ENCODE peak calls at places on chromosomes 4 and X, in seven cellular contexts. I is ovary, J is left ventricle myocardium inferior, S is left lung, Y is cardiac muscle cell, B is pancreas, P is right lobe of liver. C is an unnamed sample. For H3K27me3, the result is how much of the 10 kb centered on the place peaks cover.

GRCh38 chrX:15744181-15744867 is 6.3 kb downstream of the CA5B start:
- DNase-seq in J (no peak), Y (peak), S (no peak), I (peak), B (peak), P (peak), C (no peak)

GRCh38 chrX:114051667-114052315 is 532.1 kb upstream of the HTR2C start:
- DNase-seq in P (no peak), I (no peak), B (no peak), J (no peak), S (no peak), Y (no peak), C (no peak)

GRCh38 chr4:170089274-170089742 is 448 bp downstream of the AADAT start:
- DNase-seq in Y (peak), I (peak), J (no peak), S (no peak), B (peak), P (peak), C (no peak)

GRCh38 chrX:107712231-107713204 is 63.1 kb downstream of the TSC22D3 start:
- DNase-seq in Y (peak), I (no peak), J (no peak), B (no peak), S (no peak), P (no peak), C (no peak)

GRCh38 chr4:52996261-52997131 is 134.4 kb downstream of the RASL11B start:
- DNase-seq in J (peak), B (no peak), Y (peak), P (no peak), S (no peak), I (peak), C (no peak)

GRCh38 chr4:77600521-77601451 is 4.8 kb upstream of the CXCL13 start:
- DNase-seq in P (no peak), I (no peak), S (no peak), B (no peak), J (no peak), Y (peak), C (no peak)

GRCh38 chrX:108464604-108465003 is 25.0 kb downstream of the COL4A5 start:
- DNase-seq in I (no peak), B (no peak), J (no peak), Y (no peak), P (no peak), S (no peak), C (no peak)

GRCh38 chrX:1124531-1124930 is 87.9 kb downstream of the CRLF2 start:
- DNase-seq in P (no peak), B (no peak), I (no peak), Y (no peak), S (no peak), J (no peak), C (no peak)

GRCh38 chr4:137768881-137769280 is 236.6 kb upstream of the PCDH18 start:
- DNase-seq in P (no peak), J (no peak), Y (no peak), I (no peak), S (no peak), B (no peak), C (no peak)

GRCh38 chr4:81565137-81565870 is 93.6 kb upstream of the RASGEF1B start:
- DNase-seq in B (peak), J (peak), S (peak), Y (peak), P (peak), I (peak), C (peak)

GRCh38 chr4:88015659-88016295 is 8.3 kb downstream of the PKD2 start:
- DNase-seq in Y (no peak), J (no peak), I (no peak), S (no peak), B (no peak), P (no peak), C (no peak)

GRCh38 chr4:17286737-17287460 is 225.0 kb downstream of the QDPR start:
- DNase-seq in B (no peak), I (no peak), J (no peak), Y (no peak), P (no peak), S (no peak), C (no peak)

GRCh38 chrX:71098302-71098701 is 2.7 kb downstream of the FOXO4 start:
- DNase-seq in Y (peak), I (peak), B (no peak), S (peak), J (peak), P (peak), C (peak)

GRCh38 chr4:152536545-152537182 is 772 bp upstream of the FBXW7 start:
- DNase-seq in I (peak), B (no peak), Y (peak), P (no peak), S (no peak), J (no peak), C (no peak)

GRCh38 chrX:106404512-106404911 is 207.3 kb upstream of the RADX start:
- DNase-seq in Y (no peak), J (no peak), B (no peak), S (no peak), P (no peak), I (no peak), C (no peak)

GRCh38 chr4:7770675-7771050 is 169.0 kb downstream of the AFAP1 start:
- DNase-seq in P (no peak), J (peak), I (no peak), B (no peak), Y (no peak), S (peak), C (no peak)

GRCh38 chr4:68617003-68617698 is 41.0 kb upstream of the UGT2B17 start:
- DNase-seq in B (no peak), P (no peak), Y (no peak), S (no peak), J (no peak), I (no peak), C (no peak)

GRCh38 chrX:14598330-14598729 is 69.0 kb downstream of the GLRA2 start:
- DNase-seq in P (no peak), I (no peak), J (no peak), B (no peak), S (no peak), Y (no peak), C (no peak)

GRCh38 chr4:168751263-168752225 is 254.7 kb downstream of the PALLD start:
- DNase-seq in P (no peak), B (no peak), S (no peak), J (no peak), Y (peak), I (no peak), C (no peak)

GRCh38 chrX:23434356-23434884 is 99.8 kb downstream of the PTCHD1 start:
- DNase-seq in Y (peak), I (peak), P (no peak), J (peak), B (no peak), S (peak), C (peak)

GRCh38 chrX:69107231-69107739 is 58.0 kb downstream of the PJA1 start:
- DNase-seq in I (peak), P (no peak), B (no peak), J (peak), S (peak), Y (peak), C (no peak)

GRCh38 chrX:41167888-41168287 is 82.6 kb downstream of the USP9X start:
- DNase-seq in P (no peak), I (no peak), B (no peak), Y (no peak), J (no peak), S (no peak), C (no peak)

GRCh38 chrX:103730147-103730546 is 19.4 kb downstream of the TMEM31 start:
- DNase-seq in B (no peak), S (no peak), J (no peak), Y (peak), I (no peak), P (no peak), C (no peak)

GRCh38 chr4:126267689-126268088 is 952.9 kb downstream of the FAT4 start:
- DNase-seq in I (no peak), B (no peak), S (no peak), J (no peak), P (no peak), Y (peak), C (no peak)
- H3K27me3 ChIP-seq in I (under half), B (under half), S (under half), J (under half), P (under half), Y (under half), C (under half)

DNA sequence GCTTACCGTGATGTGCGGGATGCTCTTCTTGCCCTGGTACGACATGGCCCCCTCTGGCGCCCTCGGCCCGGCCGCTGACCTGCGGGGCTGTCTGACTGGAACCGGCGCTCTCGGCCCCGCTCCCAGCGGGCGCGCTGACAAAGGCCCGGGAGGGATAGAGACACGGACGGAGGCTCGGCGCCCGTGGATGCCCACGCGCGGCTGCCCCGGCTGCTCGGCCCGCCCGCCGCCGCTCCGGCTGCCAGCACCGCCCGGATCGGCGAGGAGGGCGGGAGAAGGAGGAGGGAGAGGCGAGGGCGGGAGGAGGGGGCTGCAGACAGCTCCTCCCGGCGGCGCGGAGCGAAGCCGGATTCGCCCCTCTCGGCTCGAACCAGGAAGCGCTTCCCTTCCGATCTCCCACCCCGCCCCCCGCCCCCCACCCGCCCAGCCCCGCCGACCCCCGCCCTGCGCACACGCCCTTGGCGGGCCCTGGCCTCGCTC is 4.6 kb downstream of the CRMP1 start:
- DNase-seq in J (no peak), I (peak), B (no peak), P (no peak), Y (no peak), S (no peak), C (no peak)
- H3K27me3 ChIP-seq in J (half or more), I (under half), B (under half), P (under half), Y (half or more), S (half or more), C (under half)

GRCh38 chr4:3872834-3873313 is 106.7 kb downstream of the ADRA2C start:
- DNase-seq in B (no peak), I (no peak), Y (no peak), P (no peak), S (peak), J (peak), C (no peak)

GRCh38 chr4:3871881-3872833 is 106.0 kb downstream of the ADRA2C start:
- DNase-seq in B (no peak), J (peak), P (no peak), S (peak), Y (no peak), I (no peak), C (no peak)

GRCh38 chr4:3874525-3875110 is 108.4 kb downstream of the ADRA2C start:
- DNase-seq in B (no peak), P (no peak), S (no peak), J (peak), Y (no peak), I (no peak), C (no peak)

GRCh38 chr4:3875466-3875865 is 109.3 kb downstream of the ADRA2C start:
- DNase-seq in B (no peak), I (no peak), S (no peak), Y (no peak), J (no peak), P (no peak), C (no peak)

DNA sequence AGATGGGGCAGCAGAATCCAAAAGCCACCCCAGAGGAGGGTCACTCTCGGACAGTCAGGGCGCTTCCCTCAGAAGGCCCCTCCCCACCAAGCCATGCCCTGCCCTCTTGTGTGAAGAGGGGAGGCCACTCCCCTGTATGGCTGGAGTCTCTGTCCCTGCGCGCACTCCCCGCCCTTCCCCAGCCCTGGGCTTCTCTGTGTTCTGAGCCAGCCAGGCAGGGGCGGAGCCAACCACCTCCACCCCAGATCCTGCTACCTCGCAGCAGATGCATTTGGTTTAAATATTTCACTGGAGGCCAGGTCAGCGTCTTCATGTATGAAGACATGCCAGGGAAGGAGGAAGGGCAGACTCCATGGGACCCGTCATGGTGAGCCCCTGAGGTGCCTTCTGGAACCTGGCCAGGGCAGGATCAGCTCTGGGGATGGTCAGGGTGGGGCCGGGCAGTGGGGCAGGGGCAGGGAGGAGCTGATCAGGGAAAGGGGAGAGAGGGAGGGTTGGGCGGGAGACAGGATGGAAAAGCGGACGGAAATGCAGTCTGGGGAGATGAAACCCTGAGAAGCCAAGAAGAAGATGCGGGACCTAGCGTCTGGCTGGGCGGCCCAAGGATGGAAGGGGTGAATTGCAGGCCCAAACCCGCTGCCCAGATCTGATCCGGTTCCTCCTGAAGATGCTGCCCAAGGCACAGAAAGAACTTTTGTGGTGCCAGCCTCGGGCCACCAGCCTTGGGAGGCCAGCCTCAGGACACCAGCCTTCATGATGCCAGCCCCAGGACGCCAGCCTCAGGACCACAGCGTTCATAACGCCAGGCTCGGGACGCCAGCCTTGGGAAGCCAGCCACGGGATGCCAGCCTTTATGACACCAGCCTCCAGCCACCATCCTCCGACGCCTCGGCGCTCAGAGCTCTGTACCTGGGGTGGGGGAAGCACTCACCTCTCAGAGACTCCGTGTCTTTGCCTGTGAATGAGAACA is 107.5 kb downstream of the ADRA2C start:
- DNase-seq in S (peak), J (peak), P (no peak), B (no peak), Y (no peak), I (no peak), C (no peak)
- H3K27me3 ChIP-seq in S (half or more), J (half or more), P (under half), B (under half), Y (half or more), I (under half), C (under half)

DNA sequence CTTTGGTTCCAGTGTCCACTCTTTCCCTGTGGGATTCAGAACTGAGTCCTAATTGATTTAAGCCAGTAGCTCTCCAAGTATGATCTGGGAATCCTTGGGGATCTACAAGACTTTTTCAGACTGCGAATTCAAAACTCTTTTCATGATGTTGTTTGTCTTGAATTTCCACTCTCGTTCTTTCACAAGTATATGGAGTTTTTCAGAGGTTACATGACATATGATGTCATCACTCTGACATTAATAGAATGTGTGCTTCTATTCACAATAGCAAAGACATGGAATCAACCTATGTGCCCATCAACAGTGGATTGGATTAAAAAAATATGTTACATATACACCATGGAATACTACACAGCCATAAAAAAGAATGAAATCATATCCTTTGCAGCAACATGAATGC is 23.2 kb upstream of the TSR2 start:
- DNase-seq in P (no peak), S (no peak), B (no peak), I (no peak), J (no peak), Y (no peak), C (no peak)
- H3K27me3 ChIP-seq in P (under half), S (under half), B (under half), I (under half), J (under half), Y (under half), C (under half)

DNA sequence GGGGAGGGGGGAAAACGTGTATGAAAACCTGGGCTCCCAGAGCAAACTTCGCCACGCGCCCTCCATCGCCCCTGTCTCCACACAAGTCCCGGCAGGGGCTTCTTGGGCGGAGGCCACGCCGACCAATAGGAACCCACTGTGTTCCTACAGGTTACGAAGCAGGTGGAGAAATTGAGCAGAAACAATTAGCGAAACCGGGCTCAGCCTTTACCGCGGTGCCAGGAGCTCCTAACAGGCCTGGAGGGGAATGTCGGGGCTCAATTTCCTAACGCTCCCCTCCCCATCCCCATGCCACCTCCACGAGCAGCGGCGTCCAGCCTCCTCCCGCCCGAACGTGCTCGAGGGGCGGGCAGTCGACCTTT is 582 bp upstream of the KIT start:
- DNase-seq in Y (no peak), P (no peak), B (peak), J (no peak), S (no peak), I (no peak), C (no peak)
- H3K27me3 ChIP-seq in Y (half or more), P (under half), B (under half), J (under half), S (under half), I (under half), C (under half)

GRCh38 chr4:24798036-24798610 is 2.8 kb downstream of the SOD3 start:
- DNase-seq in I (no peak), Y (no peak), P (no peak), B (no peak), S (no peak), J (no peak), C (no peak)

GRCh38 chr4:24801136-24801855 is 5.9 kb downstream of the SOD3 start:
- DNase-seq in S (no peak), I (no peak), P (no peak), J (no peak), Y (no peak), B (no peak), C (no peak)

GRCh38 chr4:24800273-24800880 is 5.0 kb downstream of the SOD3 start:
- DNase-seq in S (no peak), I (peak), B (no peak), P (no peak), Y (peak), J (peak), C (no peak)

GRCh38 chr4:24799196-24799543 is 3.8 kb downstream of the SOD3 start:
- DNase-seq in B (no peak), I (no peak), S (no peak), Y (no peak), P (no peak), J (no peak), C (no peak)

DNA sequence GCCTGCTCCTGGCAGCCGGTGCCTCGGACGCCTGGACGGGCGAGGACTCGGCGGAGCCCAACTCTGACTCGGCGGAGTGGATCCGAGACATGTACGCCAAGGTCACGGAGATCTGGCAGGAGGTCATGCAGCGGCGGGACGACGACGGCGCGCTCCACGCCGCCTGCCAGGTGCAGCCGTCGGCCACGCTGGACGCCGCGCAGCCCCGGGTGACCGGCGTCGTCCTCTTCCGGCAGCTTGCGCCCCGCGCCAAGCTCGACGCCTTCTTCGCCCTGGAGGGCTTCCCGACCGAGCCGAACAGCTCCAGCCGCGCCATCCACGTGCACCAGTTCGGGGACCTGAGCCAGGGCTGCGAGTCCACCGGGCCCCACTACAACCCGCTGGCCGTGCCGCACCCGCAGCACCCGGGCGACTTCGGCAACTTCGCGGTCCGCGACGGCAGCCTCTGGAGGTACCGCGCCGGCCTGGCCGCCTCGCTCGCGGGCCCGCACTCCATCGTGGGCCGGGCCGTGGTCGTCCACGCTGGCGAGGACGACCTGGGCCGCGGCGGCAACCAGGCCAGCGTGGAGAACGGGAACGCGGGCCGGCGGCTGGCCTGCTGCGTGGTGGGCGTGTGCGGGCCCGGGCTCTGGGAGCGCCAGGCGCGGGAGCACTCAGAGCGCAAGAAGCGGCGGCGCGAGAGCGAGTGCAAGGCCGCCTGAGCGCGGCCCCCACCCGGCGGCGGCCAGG is 4.3 kb downstream of the SOD3 start:
- DNase-seq in B (peak), I (peak), J (no peak), Y (peak), P (no peak), S (no peak), C (no peak)
- H3K27me3 ChIP-seq in B (under half), I (under half), J (under half), Y (under half), P (under half), S (half or more), C (under half)

C was measured in thoracic aorta.